ENCODE peak calls at places on chromosomes 1 and 21, in six cellular contexts. N is pancreas, R is endothelial cell, O is NCI-H1092 treated with DMSO at 0.1 percent for 48 hours, I is adrenal gland, M is ELR. Q is an unnamed sample.

GRCh38 chr1:6011161-6011945 is 19.1 kb upstream of the NPHP4 start:
- DNase-seq in M (no peak), N (peak; percentile 31), R (no peak), O (no peak), I (no peak), Q (no peak)

GRCh38 chr1:201917362-201918033 is 28.8 kb downstream of the SHISA4 start:
- DNase-seq in I (peak; percentile 63), N (peak; percentile 13), O (no peak), M (peak; percentile 76), R (no peak), Q (no peak)

GRCh38 chr1:247456914-247457638 is 828 bp downstream of the OR2B11 start:
- DNase-seq in I (peak; percentile 25), M (peak; percentile 21), O (no peak), R (no peak), N (no peak), Q (no peak)

GRCh38 chr21:36203603-36203889 is 46.9 kb downstream of the DOP1B start:
- DNase-seq in O (no peak), R (no peak), M (peak; percentile 95), I (peak; percentile 52), N (no peak), Q (no peak)

GRCh38 chr1:211736351-211736915 is 61.0 kb upstream of the NEK2 start:
- DNase-seq in M (no peak), I (peak; percentile 82), R (no peak), O (no peak), N (no peak), Q (no peak)

GRCh38 chr1:116345830-116346229 is 27.2 kb upstream of the ATP1A1 start:
- DNase-seq in M (no peak), I (no peak), O (peak; percentile 45), N (no peak), R (no peak), Q (no peak)

GRCh38 chr1:205939690-205940330 is 3.4 kb downstream of the SLC26A9 start:
- DNase-seq in O (peak; percentile 84), R (peak; percentile 44), I (no peak), N (no peak), M (peak; percentile 60), Q (no peak)

GRCh38 chr1:108117908-108118902 is 81.9 kb downstream of the SLC25A24 start:
- DNase-seq in M (peak; percentile 67), I (no peak), R (no peak), O (no peak), N (no peak), Q (no peak)

GRCh38 chr1:24827737-24828136 is 82.5 kb downstream of the CLIC4 start:
- DNase-seq in M (no peak), I (no peak), N (no peak), R (no peak), O (no peak), Q (no peak)

GRCh38 chr1:97137862-97138514 is 416.4 kb downstream of the PTBP2 start:
- DNase-seq in I (peak; percentile 32), M (peak; percentile 82), N (no peak), O (peak; percentile 69), R (peak; percentile 39), Q (peak; percentile 10)

GRCh38 chr1:210299501-210299900 is 29.2 kb upstream of the HHAT start:
- DNase-seq in N (no peak), I (no peak), R (no peak), M (no peak), O (no peak), Q (no peak)

GRCh38 chr21:39182016-39182415 is 1.2 kb downstream of the PSMG1 start:
- DNase-seq in N (no peak), I (no peak), R (no peak), O (no peak), M (peak; percentile 3), Q (no peak)

GRCh38 chr1:248926401-248927182 is 20.6 kb downstream of the PGBD2 start:
- DNase-seq in M (peak; percentile 79), N (no peak), I (no peak), O (no peak), R (no peak), Q (no peak)